ENCODE peak calls at places on chromosome 9, in nine cellular contexts. K is aorta, O is brain microvascular endothelial cell, M is IMR-90, T is hepatocyte, I is fibroblast of mammary gland, L is left lung, B is endodermal cell, Z is neuronal stem cell. P is an unnamed sample.

GRCh38 chr9:98455256-98455956 is 200.0 kb upstream of the TBC1D2 start:
- DNase-seq in K (no peak), O (no peak), M (no peak), T (no peak), I (no peak), L (no peak), B (no peak), Z (no peak), P (no peak)

GRCh38 chr9:27352457-27353188 is 55.7 kb upstream of the EQTN start:
- DNase-seq in K (no peak), O (no peak), M (no peak), T (no peak), I (no peak), L (peak), B (peak), Z (no peak), P (no peak)

GRCh38 chr9:137592767-137593166 is 2.5 kb upstream of the ZMYND19 start:
- DNase-seq in K (no peak), O (no peak), M (no peak), T (no peak), I (no peak), L (peak), B (no peak), Z (no peak), P (peak)

GRCh38 chr9:129489838-129490582 is 130.9 kb downstream of the C9orf50 start:
- DNase-seq in K (no peak), O (no peak), M (peak), T (no peak), I (peak), L (no peak), B (no peak), Z (no peak), P (no peak)

GRCh38 chr9:22241024-22241423 is 205.6 kb upstream of the DMRTA1 start:
- DNase-seq in K (no peak), O (no peak), M (no peak), T (no peak), I (no peak), L (no peak), B (no peak), Z (no peak), P (no peak)

GRCh38 chr9:79568337-79569084 is 3.3 kb upstream of the TLE4 start:
- DNase-seq in K (no peak), O (no peak), M (no peak), T (no peak), I (no peak), L (no peak), B (no peak), Z (no peak), P (no peak)

GRCh38 chr9:75085640-75086039 is 2.3 kb downstream of the NMRK1 start:
- DNase-seq in K (no peak), O (no peak), M (no peak), T (no peak), I (no peak), L (no peak), B (no peak), Z (no peak), P (no peak)

GRCh38 chr9:82131072-82131471 is 142.5 kb downstream of the SPATA31D1 start:
- DNase-seq in K (peak), O (no peak), M (no peak), T (no peak), I (no peak), L (no peak), B (no peak), Z (no peak), P (no peak)

GRCh38 chr9:6498982-6499381 is 86.0 kb downstream of the UHRF2 start:
- DNase-seq in K (no peak), O (peak), M (peak), T (no peak), I (peak), L (no peak), B (no peak), Z (no peak), P (no peak)

DNA sequence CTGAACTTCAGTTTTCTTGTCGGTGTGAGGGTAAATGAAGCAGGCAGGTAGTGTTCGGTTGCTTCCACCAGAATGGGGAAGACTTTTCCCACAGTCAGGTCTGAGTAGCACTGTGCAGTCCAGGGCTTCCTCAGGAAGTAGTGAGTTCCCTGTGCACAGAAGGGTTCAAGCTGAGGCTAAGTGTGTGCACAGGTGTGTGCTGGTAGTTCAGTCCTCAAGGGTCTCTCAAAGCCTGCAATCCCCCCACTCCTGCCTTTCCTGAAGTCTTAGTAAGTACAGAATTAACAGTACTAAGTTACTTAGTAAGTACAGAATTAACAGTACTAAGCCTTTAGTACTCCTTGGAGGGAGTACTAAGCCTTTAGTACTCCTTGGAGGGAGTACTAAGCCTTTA is 1.4 kb downstream of the DAB2IP start:
- DNase-seq in K (no peak), O (no peak), M (no peak), T (no peak), I (no peak), L (no peak), B (no peak), Z (no peak), P (no peak)
- H3K4me3 ChIP-seq in K (no peak), O (no peak), M (peak), T (peak), I (no peak), L (peak), B (peak), Z (peak), P (no peak)

GRCh38 chr9:1046639-1047604 is 3.2 kb upstream of the DMRT2 start:
- DNase-seq in K (no peak), O (no peak), M (no peak), T (no peak), I (no peak), L (no peak), B (no peak), Z (no peak), P (no peak)

GRCh38 chr9:1044643-1045042 is 5.5 kb upstream of the DMRT2 start:
- DNase-seq in K (no peak), O (no peak), M (no peak), T (no peak), I (peak), L (no peak), B (no peak), Z (no peak), P (no peak)

GRCh38 chr9:1047605-1048235 is 2.4 kb upstream of the DMRT2 start:
- DNase-seq in K (no peak), O (no peak), M (peak), T (no peak), I (no peak), L (no peak), B (no peak), Z (no peak), P (no peak)

GRCh38 chr9:1042466-1042865 is 7.7 kb upstream of the DMRT2 start:
- DNase-seq in K (no peak), O (no peak), M (no peak), T (no peak), I (no peak), L (no peak), B (peak), Z (peak), P (no peak)
- H3K4me3 ChIP-seq in K (no peak), O (no peak), M (no peak), T (no peak), I (no peak), L (no peak), B (peak), Z (peak), P (no peak)

GRCh38 chr9:10614201-10614870 is 1.5 kb upstream of the PTPRD start:
- DNase-seq in K (no peak), O (no peak), M (no peak), T (no peak), I (peak), L (no peak), B (no peak), Z (no peak), P (no peak)

GRCh38 chr9:10612649-10613398 is at the start of gene PTPRD:
- DNase-seq in K (peak), O (peak), M (peak), T (peak), I (peak), L (peak), B (peak), Z (peak), P (peak)

GRCh38 chr9:10613413-10613812 is 611 bp upstream of the PTPRD start:
- DNase-seq in K (no peak), O (no peak), M (no peak), T (peak), I (no peak), L (no peak), B (peak), Z (no peak), P (no peak)
- H3K4me3 ChIP-seq in K (peak), O (peak), M (no peak), T (peak), I (peak), L (peak), B (peak), Z (peak), P (peak)

GRCh38 chr9:126106404-126106803 is 220.2 kb upstream of the MVB12B start:
- DNase-seq in K (no peak), O (no peak), M (no peak), T (no peak), I (no peak), L (no peak), B (no peak), Z (no peak), P (no peak)
- H3K4me3 ChIP-seq in K (no peak), O (no peak), M (no peak), T (no peak), I (no peak), L (no peak), B (no peak), Z (no peak), P (no peak)

GRCh38 chr9:89234636-89235035 is 56.0 kb upstream of the SHC3 start:
- DNase-seq in K (no peak), O (no peak), M (peak), T (no peak), I (peak), L (peak), B (peak), Z (no peak), P (no peak)
- H3K4me3 ChIP-seq in K (no peak), O (peak), M (peak), T (peak), I (no peak), L (peak), B (peak), Z (no peak), P (no peak)

DNA sequence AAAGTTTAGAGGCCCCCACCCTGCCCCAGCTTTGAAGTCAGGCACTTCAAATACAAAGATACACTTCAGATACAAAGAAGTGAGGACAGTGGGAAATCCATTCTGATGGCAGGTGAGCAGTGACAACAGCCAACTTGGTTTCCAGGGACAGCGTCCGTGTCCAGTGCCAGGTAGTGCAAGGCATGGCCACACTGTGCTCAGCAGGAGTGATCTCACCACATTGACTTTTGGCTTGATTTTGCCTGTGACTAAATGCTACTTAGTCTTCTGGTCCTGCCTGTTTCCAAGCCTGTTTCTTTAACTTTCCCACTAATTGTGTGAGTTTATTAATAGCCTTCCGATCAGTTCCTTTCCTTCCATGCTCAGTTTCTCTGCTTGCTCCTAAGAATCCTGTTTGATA is 72.6 kb upstream of the PALM2AKAP2 start:
- DNase-seq in K (peak), O (no peak), M (no peak), T (no peak), I (no peak), L (no peak), B (no peak), Z (no peak), P (no peak)
- H3K4me3 ChIP-seq in K (no peak), O (no peak), M (no peak), T (no peak), I (no peak), L (no peak), B (no peak), Z (no peak), P (no peak)

GRCh38 chr9:126613656-126614055 is at the start of gene LMX1B:
- DNase-seq in K (peak), O (no peak), M (peak), T (no peak), I (peak), L (no peak), B (peak), Z (no peak), P (peak)

GRCh38 chr9:126612329-126612812 is 1.4 kb upstream of the LMX1B start:
- DNase-seq in K (peak), O (no peak), M (no peak), T (no peak), I (no peak), L (no peak), B (peak), Z (no peak), P (no peak)

GRCh38 chr9:126611592-126612328 is 2.0 kb upstream of the LMX1B start:
- DNase-seq in K (peak), O (peak), M (peak), T (peak), I (peak), L (peak), B (peak), Z (no peak), P (no peak)

GRCh38 chr9:126614088-126614454 is 343 bp downstream of the LMX1B start:
- DNase-seq in K (peak), O (no peak), M (no peak), T (no peak), I (no peak), L (no peak), B (peak), Z (no peak), P (no peak)

GRCh38 chr9:126612813-126613641 is 701 bp upstream of the LMX1B start:
- DNase-seq in K (peak), O (no peak), M (no peak), T (no peak), I (no peak), L (no peak), B (peak), Z (no peak), P (no peak)
- H3K4me3 ChIP-seq in K (peak), O (no peak), M (no peak), T (no peak), I (no peak), L (peak), B (peak), Z (peak), P (peak)

GRCh38 chr9:72949918-72950325 is 2.9 kb downstream of the ALDH1A1 start:
- DNase-seq in K (no peak), O (no peak), M (no peak), T (no peak), I (no peak), L (no peak), B (no peak), Z (no peak), P (no peak)
- H3K4me3 ChIP-seq in K (peak), O (no peak), M (no peak), T (peak), I (no peak), L (no peak), B (no peak), Z (no peak), P (no peak)

P was measured in LNCaP clone FGC.